ENCODE peak calls at places on chromosome 12, in six cellular contexts. T is tibial artery, Q is heart right ventricle, U is IMR-90, M is transverse colon, S is psoas muscle. B is an unnamed sample.

GRCh38 chr12:56929780-56930179 is 4.4 kb downstream of the SDR9C7 start:
- DNase-seq in U (no peak), T (no peak), M (no peak), S (no peak), Q (no peak), B (no peak)

GRCh38 chr12:110279976-110280783 is 867 bp upstream of the ATP2A2 start:
- DNase-seq in T (peak; percentile 36), S (peak; percentile 73), M (peak; percentile 57), Q (peak; percentile 60), U (peak; percentile 33), B (peak; percentile 71)

GRCh38 chr12:49794021-49794420 is 34.2 kb downstream of the NCKAP5L start:
- DNase-seq in U (no peak), T (no peak), M (no peak), Q (no peak), S (no peak), B (no peak)

GRCh38 chr12:47534695-47535094 is 171.1 kb downstream of the RPAP3 start:
- DNase-seq in Q (no peak), M (no peak), U (peak; percentile 32), S (no peak), T (no peak), B (no peak)

GRCh38 chr12:50187084-50187900 is 20.1 kb upstream of the CERS5 start:
- DNase-seq in S (no peak), M (no peak), U (peak; percentile 94), T (no peak), Q (no peak), B (no peak)

GRCh38 chr12:56521590-56522371 is at the start of gene RBMS2:
- DNase-seq in T (peak; percentile 88), S (peak; percentile 83), M (peak; percentile 80), U (peak; percentile 94), Q (peak; percentile 91), B (peak; percentile 81)

GRCh38 chr12:25840678-25841077 is 117.8 kb upstream of the RASSF8 start:
- DNase-seq in M (no peak), T (no peak), Q (no peak), S (no peak), U (peak; percentile 79), B (no peak)

GRCh38 chr12:117749431-117749830 is 219.4 kb downstream of the KSR2 start:
- DNase-seq in M (no peak), S (no peak), T (no peak), Q (no peak), U (no peak), B (no peak)

GRCh38 chr12:92290016-92290685 is 144.5 kb upstream of the BTG1 start:
- DNase-seq in M (no peak), S (no peak), U (peak; percentile 65), Q (no peak), T (no peak), B (no peak)

GRCh38 chr12:50182461-50182860 is 15.3 kb upstream of the CERS5 start:
- DNase-seq in U (no peak), T (no peak), M (no peak), S (no peak), Q (no peak), B (no peak)

GRCh38 chr12:132329036-132329738 is at the start of gene GALNT9:
- DNase-seq in T (no peak), M (no peak), S (no peak), U (no peak), Q (no peak), B (no peak)

GRCh38 chr12:752673-753400 is 458 bp downstream of the WNK1 start:
- DNase-seq in U (peak; percentile 21), T (peak; percentile 59), M (peak; percentile 69), S (peak; percentile 86), Q (peak; percentile 45), B (peak; percentile 78)

GRCh38 chr12:110744697-110745264 is 2.1 kb upstream of the PPP1CC start:
- DNase-seq in S (no peak), Q (no peak), M (peak; percentile 83), U (no peak), T (no peak), B (peak; percentile 82)

GRCh38 chr12:25677180-25677937 is 124.3 kb upstream of the LMNTD1 start:
- DNase-seq in M (no peak), T (no peak), S (no peak), Q (no peak), U (no peak), B (no peak)

GRCh38 chr12:32692358-32692757 is 13.3 kb downstream of the DNM1L start:
- DNase-seq in U (no peak), M (no peak), Q (no peak), S (no peak), T (no peak), B (no peak)

GRCh38 chr12:92144631-92145480 is 790 bp downstream of the BTG1 start:
- DNase-seq in U (peak; percentile 52), S (peak; percentile 80), T (peak; percentile 58), Q (peak; percentile 57), M (peak; percentile 71), B (peak; percentile 63)

GRCh38 chr12:107912421-107913004 is 138.0 kb downstream of the ASCL4 start:
- DNase-seq in Q (no peak), T (no peak), S (peak; percentile 56), U (no peak), M (peak; percentile 51), B (peak; percentile 53)

GRCh38 chr12:52441320-52441911 is 7.2 kb upstream of the KRT75 start:
- DNase-seq in T (no peak), M (no peak), Q (no peak), S (no peak), U (peak; percentile 2), B (no peak)

GRCh38 chr12:30882706-30883105 is 43.8 kb upstream of the TSPAN11 start:
- DNase-seq in T (no peak), Q (no peak), S (no peak), M (no peak), U (no peak), B (no peak)

DNA sequence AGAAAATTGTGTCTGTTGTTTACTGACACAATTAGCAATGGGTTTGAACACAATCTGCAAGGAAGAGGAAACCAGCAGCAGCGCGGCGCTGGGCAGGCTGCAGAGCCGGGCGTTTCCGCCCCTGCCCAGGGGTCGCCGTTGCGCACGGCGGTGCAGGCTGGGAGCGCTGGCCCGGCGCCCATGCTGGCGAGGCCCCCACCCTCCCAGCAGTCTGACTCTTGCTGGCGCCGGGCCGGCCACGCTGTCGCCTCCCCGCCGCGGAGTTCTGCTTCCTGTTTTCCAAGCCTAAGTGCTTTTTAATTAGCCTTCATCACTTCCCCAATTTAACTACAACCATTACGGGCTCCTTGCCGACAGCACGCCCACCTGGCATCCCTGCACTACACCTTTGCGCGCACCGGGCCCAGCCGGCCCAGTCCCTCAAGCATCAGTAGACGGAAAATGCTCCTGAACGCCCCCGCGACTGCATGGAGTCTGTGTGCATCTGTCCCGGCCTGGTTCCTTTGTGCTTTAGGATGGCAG is 212.1 kb downstream of the GXYLT1 start:
- DNase-seq in M (peak; percentile 28), Q (peak; percentile 71), T (peak; percentile 62), U (no peak), S (peak; percentile 78), B (peak; percentile 38)
- TF ChIP-seq CTCF in M (no peak), Q (no peak), T (no peak), U (no peak), S (no peak), B (no peak)

GRCh38 chr12:5073838-5074237 is 30.2 kb downstream of the KCNA5 start:
- DNase-seq in M (no peak), T (no peak), Q (no peak), U (peak; percentile 44), S (no peak), B (no peak)
- TF ChIP-seq CTCF in M (no peak), T (no peak), Q (no peak), U (peak; percentile 58), S (no peak), B (no peak)

DNA sequence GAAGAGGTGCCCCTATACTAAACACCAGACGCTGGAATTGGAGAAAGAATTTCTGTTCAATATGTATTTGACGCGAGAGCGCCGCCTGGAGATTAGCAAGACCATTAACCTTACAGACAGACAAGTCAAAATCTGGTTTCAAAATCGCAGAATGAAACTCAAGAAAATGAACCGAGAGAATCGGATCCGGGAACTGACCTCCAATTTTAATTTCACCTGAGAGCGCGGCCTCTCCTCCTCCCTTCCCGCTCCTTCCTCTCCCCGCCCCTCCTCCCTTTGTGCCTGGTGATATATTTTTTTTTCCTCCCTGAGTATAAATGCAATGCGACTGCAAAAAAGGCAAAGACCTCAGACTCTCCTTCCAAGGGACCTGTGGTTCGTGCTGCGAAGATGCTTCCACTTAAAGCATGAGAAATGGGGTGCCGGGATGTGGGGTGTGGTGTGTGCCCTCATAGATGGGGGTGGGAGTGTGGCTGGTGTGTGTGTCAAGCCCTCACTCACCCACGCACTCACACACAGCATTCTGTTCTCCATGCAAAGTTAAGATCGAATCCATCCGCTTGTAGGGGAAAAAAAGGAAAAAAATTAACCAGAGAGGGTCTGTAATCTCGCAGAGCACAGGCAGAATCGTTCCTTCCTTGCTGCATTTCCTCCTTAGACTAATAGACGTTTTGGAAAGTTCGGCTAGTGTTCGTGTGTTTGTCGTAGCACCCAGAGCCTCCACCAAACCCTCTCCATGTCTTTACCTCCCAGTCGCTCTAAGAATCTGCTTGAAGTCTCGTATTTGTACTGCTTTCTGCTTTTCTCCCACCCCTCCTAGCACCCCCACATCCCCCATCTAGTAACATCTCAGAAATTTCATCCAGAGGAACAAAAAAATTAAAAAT is 4.5 kb downstream of the HOXC10 start:
- DNase-seq in S (no peak), M (no peak), Q (no peak), T (no peak), U (peak; percentile 45), B (peak; percentile 55)
- TF ChIP-seq CTCF in S (peak; percentile 44), M (peak; percentile 24), Q (no peak), T (peak; percentile 30), U (peak; percentile 48), B (peak; percentile 70)

GRCh38 chr12:127277882-127278281 is 989.1 kb upstream of the TMEM132C start:
- DNase-seq in S (no peak), U (no peak), T (no peak), M (no peak), Q (no peak), B (no peak)

GRCh38 chr12:127282786-127283565 is 984.0 kb upstream of the TMEM132C start:
- DNase-seq in S (no peak), T (no peak), Q (no peak), M (no peak), U (no peak), B (no peak)

GRCh38 chr12:127284021-127284420 is 982.9 kb upstream of the TMEM132C start:
- DNase-seq in S (no peak), M (no peak), Q (no peak), T (no peak), U (peak; percentile 55), B (no peak)

GRCh38 chr12:127278351-127278750 is 988.6 kb upstream of the TMEM132C start:
- DNase-seq in Q (no peak), T (no peak), M (no peak), U (no peak), S (no peak), B (no peak)

DNA sequence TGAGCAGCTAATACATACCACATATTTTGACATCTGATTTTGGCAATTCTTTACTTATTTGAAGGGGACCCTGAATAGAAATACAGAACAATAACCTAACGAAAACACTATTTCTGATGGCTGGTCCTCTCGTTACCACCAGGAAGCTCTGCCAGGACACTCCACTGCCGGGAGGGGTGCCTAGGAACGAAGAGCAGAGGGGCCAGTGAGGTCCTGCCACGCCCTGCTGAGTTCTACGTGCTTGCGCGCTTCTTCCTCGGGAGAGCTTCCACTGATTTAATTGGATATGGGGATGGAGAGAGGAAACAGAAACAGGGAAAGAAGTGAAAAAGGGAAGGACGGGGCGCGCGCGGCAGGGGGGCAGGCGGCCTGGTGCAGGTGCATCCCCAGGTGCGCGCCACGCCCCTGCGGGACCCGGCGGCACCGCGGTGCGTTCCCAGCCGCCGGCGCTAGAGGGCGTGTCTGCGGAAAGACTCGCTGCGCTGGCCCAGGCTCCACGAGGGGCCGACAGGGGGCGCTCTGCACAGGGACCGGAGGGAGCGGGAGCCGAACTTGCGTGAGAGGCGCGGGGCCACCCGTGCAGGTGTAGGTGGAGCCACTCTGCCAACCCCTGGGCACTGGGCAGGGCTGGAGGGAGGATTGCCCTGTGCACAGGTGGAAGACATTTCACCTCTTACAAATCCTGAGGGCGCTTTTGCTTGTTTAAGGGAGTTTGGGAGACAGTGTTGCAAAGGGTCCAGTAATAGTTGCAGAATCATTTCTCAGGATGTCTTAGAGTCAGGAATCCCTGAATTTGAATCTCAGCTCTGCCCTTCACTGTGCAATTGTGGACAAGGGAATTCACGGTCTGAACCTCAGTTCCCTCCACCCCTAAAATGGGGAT is 986.3 kb upstream of the TMEM132C start:
- DNase-seq in S (peak; percentile 58), M (peak; percentile 70), Q (no peak), U (no peak), T (no peak), B (no peak)
- TF ChIP-seq CTCF in S (peak; percentile 49), M (peak; percentile 86), Q (peak; percentile 78), U (peak; percentile 51), T (peak; percentile 59), B (peak; percentile 26)

B was measured in Calu3.